ENCODE peak calls at places on chromosomes 12 and 14, in ten cellular contexts. V is CD4-positive, CD25-positive, alpha-beta regulatory T cell; E is pulmonary artery endothelial cell; T is stimulated activated CD4-positive, alpha-beta T cell treated with anti-CD3 and anti-CD28 coated beads, Interleukin-2, amount 100 ng/mL, for 24 hours; K is AML-193; L is CD8-positive, alpha-beta memory T cell; F is lung; H is EL; S is natural killer cell; W is WERI-Rb-1. D is an unnamed sample.

GRCh38 chr12:94244165-94245133 is 96.1 kb downstream of the PLXNC1 start:
- DNase-seq in V (no peak), E (no peak), T (peak), K (peak), L (peak), F (peak), H (no peak), S (peak), W (no peak), D (no peak)

GRCh38 chr12:3614806-3615466 is 123.9 kb downstream of the PRMT8 start:
- DNase-seq in V (no peak), E (no peak), T (no peak), K (no peak), L (no peak), F (no peak), H (no peak), S (no peak), W (peak), D (no peak)

GRCh38 chr14:88999137-88999536 is 174.7 kb downstream of the TTC8 start:
- DNase-seq in V (no peak), E (no peak), T (no peak), K (no peak), L (no peak), F (no peak), H (no peak), S (no peak), W (no peak), D (no peak)

GRCh38 chr12:21823581-21823980 is 49.1 kb upstream of the KCNJ8 start:
- DNase-seq in V (no peak), E (no peak), T (no peak), K (no peak), L (no peak), F (peak), H (no peak), S (no peak), W (peak), D (peak)

GRCh38 chr14:39876935-39877334 is 444.7 kb upstream of the FBXO33 start:
- DNase-seq in V (no peak), E (no peak), T (no peak), K (no peak), L (no peak), F (no peak), H (no peak), S (no peak), W (no peak), D (no peak)

GRCh38 chr12:104736307-104736706 is 221.8 kb downstream of the SLC41A2 start:
- DNase-seq in V (no peak), E (no peak), T (no peak), K (no peak), L (no peak), F (no peak), H (peak), S (no peak), W (no peak), D (no peak)

GRCh38 chr12:109393437-109394345 is 46.0 kb downstream of the MYO1H start:
- DNase-seq in V (peak), E (no peak), T (peak), K (peak), L (peak), F (no peak), H (peak), S (no peak), W (peak), D (no peak)

GRCh38 chr12:55847033-55847432 is 4.3 kb upstream of the MMP19 start:
- DNase-seq in V (no peak), E (no peak), T (peak), K (no peak), L (no peak), F (no peak), H (peak), S (no peak), W (no peak), D (no peak)

GRCh38 chr12:11978985-11979384 is 91.8 kb upstream of the BCL2L14 start:
- DNase-seq in V (no peak), E (no peak), T (no peak), K (no peak), L (no peak), F (no peak), H (peak), S (no peak), W (no peak), D (no peak)

D was measured in Right ventricle myocardium inferior.